ENCODE peak calls at places on chromosomes 16 and 17, in ten cellular contexts. One of them, this sample, is unnamed.

GRCh38 chr17:1559743-1560581 is 2.6 kb downstream of the PITPNA start:
- DNase-seq in dorsolateral prefrontal cortex: no peak
- DNase-seq in PC-9: no peak
- DNase-seq in colonic mucosa: peak
- DNase-seq in cardiac fibroblast: no peak
- DNase-seq in endodermal cell: no peak
- DNase-seq in cardiac muscle cell: no peak
- DNase-seq in testis: no peak
- DNase-seq in IMR-90: no peak
- DNase-seq in lower leg skin: no peak
- DNase-seq in this sample: no peak

GRCh38 chr16:66408181-66409048 is 18.7 kb upstream of the BEAN1 start:
- DNase-seq in dorsolateral prefrontal cortex: no peak
- DNase-seq in PC-9: peak
- DNase-seq in colonic mucosa: peak
- DNase-seq in cardiac fibroblast: peak
- DNase-seq in endodermal cell: no peak
- DNase-seq in cardiac muscle cell: peak
- DNase-seq in testis: peak
- DNase-seq in IMR-90: peak
- DNase-seq in lower leg skin: peak
- DNase-seq in this sample: peak

GRCh38 chr17:80204626-80205468 is 15.3 kb downstream of the SGSH start:
- DNase-seq in dorsolateral prefrontal cortex: no peak
- DNase-seq in PC-9: no peak
- DNase-seq in colonic mucosa: no peak
- DNase-seq in cardiac fibroblast: no peak
- DNase-seq in endodermal cell: no peak
- DNase-seq in cardiac muscle cell: no peak
- DNase-seq in testis: no peak
- DNase-seq in IMR-90: no peak
- DNase-seq in lower leg skin: no peak
- DNase-seq in this sample: no peak

GRCh38 chr16:12486386-12486785 is 317.3 kb downstream of the CPPED1 start:
- DNase-seq in dorsolateral prefrontal cortex: no peak
- DNase-seq in PC-9: no peak
- DNase-seq in colonic mucosa: no peak
- DNase-seq in cardiac fibroblast: no peak
- DNase-seq in endodermal cell: no peak
- DNase-seq in cardiac muscle cell: no peak
- DNase-seq in testis: no peak
- DNase-seq in IMR-90: no peak
- DNase-seq in lower leg skin: peak
- DNase-seq in this sample: no peak

GRCh38 chr16:57617604-57618111 is 10.8 kb upstream of the ADGRG1 start:
- DNase-seq in dorsolateral prefrontal cortex: no peak
- DNase-seq in PC-9: no peak
- DNase-seq in colonic mucosa: peak
- DNase-seq in cardiac fibroblast: no peak
- DNase-seq in endodermal cell: peak
- DNase-seq in cardiac muscle cell: no peak
- DNase-seq in testis: no peak
- DNase-seq in IMR-90: no peak
- DNase-seq in lower leg skin: peak
- DNase-seq in this sample: no peak

GRCh38 chr16:72195609-72196008 is 23.7 kb upstream of the PMFBP1 start:
- DNase-seq in dorsolateral prefrontal cortex: no peak
- DNase-seq in PC-9: no peak
- DNase-seq in colonic mucosa: no peak
- DNase-seq in cardiac fibroblast: no peak
- DNase-seq in endodermal cell: peak
- DNase-seq in cardiac muscle cell: no peak
- DNase-seq in testis: no peak
- DNase-seq in IMR-90: no peak
- DNase-seq in lower leg skin: no peak
- DNase-seq in this sample: peak

GRCh38 chr16:46918905-46919792 is 35.0 kb downstream of the GPT2 start:
- DNase-seq in dorsolateral prefrontal cortex: no peak
- DNase-seq in PC-9: no peak
- DNase-seq in colonic mucosa: no peak
- DNase-seq in cardiac fibroblast: no peak
- DNase-seq in endodermal cell: no peak
- DNase-seq in cardiac muscle cell: no peak
- DNase-seq in testis: no peak
- DNase-seq in IMR-90: no peak
- DNase-seq in lower leg skin: no peak
- DNase-seq in this sample: no peak

GRCh38 chr17:43434902-43435319 is 36.1 kb downstream of the ARL4D start:
- DNase-seq in dorsolateral prefrontal cortex: no peak
- DNase-seq in PC-9: no peak
- DNase-seq in colonic mucosa: no peak
- DNase-seq in cardiac fibroblast: no peak
- DNase-seq in endodermal cell: no peak
- DNase-seq in cardiac muscle cell: no peak
- DNase-seq in testis: no peak
- DNase-seq in IMR-90: no peak
- DNase-seq in lower leg skin: no peak
- DNase-seq in this sample: no peak

GRCh38 chr16:69463876-69464275 is 39.5 kb downstream of the CYB5B start:
- DNase-seq in dorsolateral prefrontal cortex: no peak
- DNase-seq in PC-9: no peak
- DNase-seq in colonic mucosa: no peak
- DNase-seq in cardiac fibroblast: peak
- DNase-seq in endodermal cell: no peak
- DNase-seq in cardiac muscle cell: no peak
- DNase-seq in testis: no peak
- DNase-seq in IMR-90: no peak
- DNase-seq in lower leg skin: no peak
- DNase-seq in this sample: peak

GRCh38 chr16:10242916-10243315 is 60.7 kb upstream of the GRIN2A start:
- DNase-seq in dorsolateral prefrontal cortex: no peak
- DNase-seq in PC-9: no peak
- DNase-seq in colonic mucosa: no peak
- DNase-seq in cardiac fibroblast: no peak
- DNase-seq in endodermal cell: no peak
- DNase-seq in cardiac muscle cell: no peak
- DNase-seq in testis: no peak
- DNase-seq in IMR-90: no peak
- DNase-seq in lower leg skin: no peak
- DNase-seq in this sample: no peak
- H3K4me3 ChIP-seq in dorsolateral prefrontal cortex: no peak
- H3K4me3 ChIP-seq in PC-9: no peak
- H3K4me3 ChIP-seq in colonic mucosa: no peak
- H3K4me3 ChIP-seq in cardiac fibroblast: no peak
- H3K4me3 ChIP-seq in endodermal cell: no peak
- H3K4me3 ChIP-seq in cardiac muscle cell: no peak
- H3K4me3 ChIP-seq in testis: no peak
- H3K4me3 ChIP-seq in IMR-90: no peak
- H3K4me3 ChIP-seq in lower leg skin: no peak
- H3K4me3 ChIP-seq in this sample: no peak

DNA sequence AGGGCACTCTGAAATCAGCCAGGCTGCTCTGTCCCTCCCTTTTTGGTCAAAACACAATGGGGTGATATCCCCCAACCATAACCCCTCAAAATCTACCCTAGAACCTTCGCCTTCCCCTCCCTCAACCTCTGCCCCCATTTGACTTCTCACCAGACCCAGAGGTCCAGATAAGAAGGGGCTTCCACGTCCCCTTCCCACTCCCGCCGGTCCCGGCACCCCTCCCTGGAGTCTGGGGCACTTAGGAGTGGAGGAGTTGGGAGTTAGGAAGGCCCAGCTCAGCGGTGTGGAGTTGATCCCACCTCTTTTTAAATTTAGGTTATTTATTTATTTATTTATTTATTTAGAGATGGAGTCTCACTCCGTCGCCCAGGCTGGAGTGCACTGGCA is 619 bp upstream of the TMEM92 start:
- DNase-seq in dorsolateral prefrontal cortex: no peak
- DNase-seq in PC-9: no peak
- DNase-seq in colonic mucosa: no peak
- DNase-seq in cardiac fibroblast: no peak
- DNase-seq in endodermal cell: peak
- DNase-seq in cardiac muscle cell: no peak
- DNase-seq in testis: no peak
- DNase-seq in IMR-90: no peak
- DNase-seq in lower leg skin: peak
- DNase-seq in this sample: no peak
- H3K4me3 ChIP-seq in dorsolateral prefrontal cortex: no peak
- H3K4me3 ChIP-seq in PC-9: peak
- H3K4me3 ChIP-seq in colonic mucosa: peak
- H3K4me3 ChIP-seq in cardiac fibroblast: peak
- H3K4me3 ChIP-seq in endodermal cell: no peak
- H3K4me3 ChIP-seq in cardiac muscle cell: peak
- H3K4me3 ChIP-seq in testis: peak
- H3K4me3 ChIP-seq in IMR-90: no peak
- H3K4me3 ChIP-seq in lower leg skin: no peak
- H3K4me3 ChIP-seq in this sample: peak

DNA sequence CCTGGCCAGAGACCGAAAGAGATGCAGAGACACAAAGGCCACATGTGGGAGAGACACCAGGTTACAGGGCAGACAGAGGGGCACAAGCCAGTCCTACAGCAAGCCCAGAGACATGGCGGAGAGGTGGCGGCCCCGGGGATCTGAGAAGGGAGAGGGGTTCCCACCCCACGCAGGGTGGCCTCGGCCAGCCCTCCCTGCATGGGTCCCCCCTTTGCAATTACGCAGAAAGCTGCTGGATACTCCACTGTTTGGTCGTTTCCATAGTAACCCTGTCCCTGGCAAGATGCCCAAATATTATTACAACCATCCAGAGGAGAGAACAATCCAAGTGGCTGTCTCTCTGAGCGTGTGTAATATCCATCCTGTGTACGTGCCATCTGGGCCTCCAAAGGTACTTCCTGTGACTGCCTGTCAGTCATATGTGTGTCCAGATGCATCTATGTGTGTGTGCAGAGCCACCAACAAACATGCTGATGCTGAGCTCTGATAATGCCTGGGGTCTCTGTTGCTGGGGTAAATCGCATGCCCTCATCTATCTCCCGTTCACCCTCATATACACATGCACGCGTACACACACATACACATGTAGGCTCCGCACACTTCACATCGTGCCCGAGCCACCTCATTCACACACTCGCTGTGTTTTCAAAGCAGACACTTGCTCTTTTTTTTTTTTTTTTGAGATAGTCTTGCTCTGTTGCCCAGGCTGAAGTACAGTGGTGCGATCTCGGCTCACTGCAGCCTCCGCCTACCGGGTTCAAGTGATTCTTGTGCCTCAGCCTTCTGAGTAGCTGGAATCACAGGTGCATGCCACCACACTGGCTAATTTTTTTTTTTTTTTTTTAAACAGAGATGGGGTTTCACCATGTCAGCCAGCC is 5.5 kb downstream of the PCGF2 start:
- DNase-seq in dorsolateral prefrontal cortex: peak
- DNase-seq in PC-9: no peak
- DNase-seq in colonic mucosa: peak
- DNase-seq in cardiac fibroblast: peak
- DNase-seq in endodermal cell: no peak
- DNase-seq in cardiac muscle cell: peak
- DNase-seq in testis: peak
- DNase-seq in IMR-90: peak
- DNase-seq in lower leg skin: no peak
- DNase-seq in this sample: peak
- H3K4me3 ChIP-seq in dorsolateral prefrontal cortex: no peak
- H3K4me3 ChIP-seq in PC-9: no peak
- H3K4me3 ChIP-seq in colonic mucosa: no peak
- H3K4me3 ChIP-seq in cardiac fibroblast: no peak
- H3K4me3 ChIP-seq in endodermal cell: no peak
- H3K4me3 ChIP-seq in cardiac muscle cell: no peak
- H3K4me3 ChIP-seq in testis: no peak
- H3K4me3 ChIP-seq in IMR-90: no peak
- H3K4me3 ChIP-seq in lower leg skin: no peak
- H3K4me3 ChIP-seq in this sample: no peak

GRCh38 chr16:84737192-84737591 is 37.4 kb downstream of the USP10 start:
- DNase-seq in dorsolateral prefrontal cortex: no peak
- DNase-seq in PC-9: no peak
- DNase-seq in colonic mucosa: no peak
- DNase-seq in cardiac fibroblast: no peak
- DNase-seq in endodermal cell: no peak
- DNase-seq in cardiac muscle cell: no peak
- DNase-seq in testis: no peak
- DNase-seq in IMR-90: no peak
- DNase-seq in lower leg skin: no peak
- DNase-seq in this sample: no peak

GRCh38 chr16:84737658-84738057 is 37.9 kb downstream of the USP10 start:
- DNase-seq in dorsolateral prefrontal cortex: peak
- DNase-seq in PC-9: peak
- DNase-seq in colonic mucosa: peak
- DNase-seq in cardiac fibroblast: no peak
- DNase-seq in endodermal cell: no peak
- DNase-seq in cardiac muscle cell: no peak
- DNase-seq in testis: no peak
- DNase-seq in IMR-90: no peak
- DNase-seq in lower leg skin: no peak
- DNase-seq in this sample: no peak

GRCh38 chr16:84740596-84741071 is 40.8 kb downstream of the USP10 start:
- DNase-seq in dorsolateral prefrontal cortex: no peak
- DNase-seq in PC-9: no peak
- DNase-seq in colonic mucosa: no peak
- DNase-seq in cardiac fibroblast: no peak
- DNase-seq in endodermal cell: no peak
- DNase-seq in cardiac muscle cell: no peak
- DNase-seq in testis: no peak
- DNase-seq in IMR-90: no peak
- DNase-seq in lower leg skin: no peak
- DNase-seq in this sample: no peak

GRCh38 chr16:84739349-84740124 is 39.7 kb downstream of the USP10 start:
- DNase-seq in dorsolateral prefrontal cortex: no peak
- DNase-seq in PC-9: no peak
- DNase-seq in colonic mucosa: no peak
- DNase-seq in cardiac fibroblast: peak
- DNase-seq in endodermal cell: no peak
- DNase-seq in cardiac muscle cell: peak
- DNase-seq in testis: no peak
- DNase-seq in IMR-90: peak
- DNase-seq in lower leg skin: no peak
- DNase-seq in this sample: peak

DNA sequence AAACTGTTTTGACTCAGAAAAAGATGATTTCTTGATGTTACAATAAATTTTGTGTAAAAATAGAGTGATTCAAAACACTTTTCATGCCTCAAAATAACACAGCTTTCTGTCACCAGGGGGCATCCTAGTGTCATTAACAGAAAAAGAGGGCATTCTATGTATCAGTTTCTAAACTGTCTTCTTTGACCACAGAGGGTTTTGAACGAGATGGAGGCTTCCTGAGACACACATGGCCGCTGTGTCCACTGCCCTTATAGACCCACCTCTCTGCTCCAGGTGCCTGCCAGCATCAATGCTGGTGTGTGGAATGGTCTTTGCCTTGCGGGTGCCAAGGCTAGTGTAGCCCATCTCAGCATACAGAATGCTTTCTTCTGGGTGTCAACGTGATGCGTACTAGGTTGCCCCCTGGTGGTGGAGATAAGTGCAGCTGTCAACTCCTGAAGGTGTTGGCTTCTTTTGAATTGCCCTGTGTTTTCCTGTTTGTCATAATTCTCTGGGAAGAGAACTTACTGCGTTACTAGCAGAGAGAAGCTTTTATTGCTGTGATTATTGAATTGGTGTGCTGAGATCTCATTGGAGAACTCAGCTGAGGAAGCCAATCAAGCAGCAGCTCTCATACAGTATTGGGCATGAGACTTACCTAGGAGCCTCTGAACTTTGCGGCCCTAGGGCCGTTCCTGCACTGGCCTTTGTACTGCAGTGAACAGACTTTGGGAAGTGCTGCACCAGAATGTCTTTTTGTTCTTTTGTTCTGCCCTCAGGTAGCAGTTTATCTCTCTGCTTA is 38.6 kb downstream of the USP10 start:
- DNase-seq in dorsolateral prefrontal cortex: peak
- DNase-seq in PC-9: peak
- DNase-seq in colonic mucosa: peak
- DNase-seq in cardiac fibroblast: peak
- DNase-seq in endodermal cell: peak
- DNase-seq in cardiac muscle cell: peak
- DNase-seq in testis: peak
- DNase-seq in IMR-90: peak
- DNase-seq in lower leg skin: peak
- DNase-seq in this sample: no peak
- H3K4me3 ChIP-seq in dorsolateral prefrontal cortex: no peak
- H3K4me3 ChIP-seq in PC-9: no peak
- H3K4me3 ChIP-seq in colonic mucosa: no peak
- H3K4me3 ChIP-seq in cardiac fibroblast: no peak
- H3K4me3 ChIP-seq in endodermal cell: no peak
- H3K4me3 ChIP-seq in cardiac muscle cell: no peak
- H3K4me3 ChIP-seq in testis: no peak
- H3K4me3 ChIP-seq in IMR-90: no peak
- H3K4me3 ChIP-seq in lower leg skin: no peak
- H3K4me3 ChIP-seq in this sample: no peak